ENCODE peak calls at places on chromosomes 16 and 17, in seven cellular contexts. N is cardiac fibroblast, G is SK-N-MC, J is tibial artery, Q is small intestine, P is lower lobe of right lung, L is cardiac muscle cell. U is an unnamed sample.

GRCh38 chr16:84571010-84571409 is 46.9 kb downstream of the COTL1 start:
- DNase-seq in N (no peak), G (no peak), J (no peak), Q (no peak), P (no peak), L (no peak), U (no peak)

GRCh38 chr17:64572682-64573154 is 65.9 kb downstream of the CEP95 start:
- DNase-seq in N (peak), G (no peak), J (no peak), Q (no peak), P (no peak), L (no peak), U (peak)

GRCh38 chr16:10121496-10121895 is 60.7 kb downstream of the GRIN2A start:
- DNase-seq in N (peak), G (no peak), J (no peak), Q (no peak), P (no peak), L (no peak), U (peak)

GRCh38 chr17:45388604-45389325 is 43.9 kb downstream of the ARHGAP27 start:
- DNase-seq in N (peak), G (no peak), J (no peak), Q (no peak), P (no peak), L (no peak), U (peak)

GRCh38 chr16:19808061-19808621 is 76.5 kb downstream of the GPRC5B start:
- DNase-seq in N (no peak), G (no peak), J (no peak), Q (peak), P (no peak), L (peak), U (peak)

GRCh38 chr17:10036511-10037061 is 131.5 kb upstream of the RCVRN start:
- DNase-seq in N (no peak), G (no peak), J (no peak), Q (no peak), P (peak), L (no peak), U (no peak)

GRCh38 chr17:71519285-71519684 is 601.5 kb upstream of the SOX9 start:
- DNase-seq in N (peak), G (no peak), J (no peak), Q (no peak), P (no peak), L (no peak), U (no peak)

GRCh38 chr16:3665508-3665907 is 11.0 kb downstream of the DNASE1 start:
- DNase-seq in N (no peak), G (no peak), J (no peak), Q (no peak), P (no peak), L (no peak), U (no peak)

GRCh38 chr17:45334701-45335677 is 18.2 kb upstream of the MAP3K14 start:
- DNase-seq in N (no peak), G (no peak), J (no peak), Q (no peak), P (no peak), L (no peak), U (no peak)

GRCh38 chr17:5516060-5516792 is 29.9 kb downstream of the MIS12 start:
- DNase-seq in N (peak), G (no peak), J (no peak), Q (no peak), P (no peak), L (no peak), U (peak)

GRCh38 chr17:19317359-19318095 is 45.0 kb downstream of the B9D1 start:
- DNase-seq in N (peak), G (peak), J (no peak), Q (peak), P (peak), L (peak), U (peak)

GRCh38 chr17:29722411-29723198 is 99.9 kb upstream of the CORO6 start:
- DNase-seq in N (peak), G (peak), J (no peak), Q (peak), P (no peak), L (peak), U (peak)

GRCh38 chr17:7992924-7993323 is 9.5 kb upstream of the GUCY2D start:
- DNase-seq in N (no peak), G (no peak), J (peak), Q (peak), P (no peak), L (no peak), U (no peak)

GRCh38 chr16:75593825-75594820 is 27.9 kb downstream of the GABARAPL2 start:
- DNase-seq in N (peak), G (no peak), J (peak), Q (no peak), P (no peak), L (no peak), U (peak)

GRCh38 chr17:77480509-77481215 is 339.9 kb downstream of the SEC14L1 start:
- DNase-seq in N (no peak), G (no peak), J (no peak), Q (no peak), P (no peak), L (no peak), U (no peak)

GRCh38 chr17:51085150-51085805 is 35.4 kb downstream of the SPAG9 start:
- DNase-seq in N (peak), G (no peak), J (no peak), Q (no peak), P (no peak), L (no peak), U (peak)

GRCh38 chr16:87297918-87298631 is 19.1 kb downstream of the C16orf95 start:
- DNase-seq in N (peak), G (no peak), J (no peak), Q (peak), P (no peak), L (peak), U (peak)

GRCh38 chr17:55295411-55296170 is 30.8 kb downstream of the HLF start:
- DNase-seq in N (peak), G (peak), J (no peak), Q (peak), P (no peak), L (peak), U (peak)

GRCh38 chr16:13997933-13998332 is 73.2 kb upstream of the MRTFB start:
- DNase-seq in N (no peak), G (no peak), J (no peak), Q (peak), P (no peak), L (no peak), U (no peak)

GRCh38 chr17:48546924-48547838 is 2.3 kb upstream of the HOXB2 start:
- DNase-seq in N (peak), G (peak), J (no peak), Q (no peak), P (no peak), L (no peak), U (peak)

GRCh38 chr16:83354015-83354414 is 453.8 kb upstream of the HSBP1 start:
- DNase-seq in N (no peak), G (no peak), J (no peak), Q (no peak), P (no peak), L (no peak), U (no peak)

GRCh38 chr17:48021964-48022363 is 15.6 kb downstream of the COPZ2 start:
- DNase-seq in N (no peak), G (no peak), J (no peak), Q (no peak), P (no peak), L (no peak), U (peak)

GRCh38 chr16:56355221-56355620 is 70.1 kb downstream of the AMFR start:
- DNase-seq in N (no peak), G (no peak), J (peak), Q (no peak), P (no peak), L (no peak), U (no peak)

GRCh38 chr16:77657016-77657415 is 65.3 kb upstream of the NUDT7 start:
- DNase-seq in N (peak), G (no peak), J (no peak), Q (no peak), P (no peak), L (no peak), U (peak)

GRCh38 chr16:2196162-2196980 is at the start of gene CASKIN1:
- DNase-seq in N (no peak), G (no peak), J (no peak), Q (no peak), P (no peak), L (peak), U (no peak)

GRCh38 chr17:2174471-2175293 is 119.8 kb downstream of the HIC1 start:
- DNase-seq in N (peak), G (no peak), J (peak), Q (peak), P (peak), L (peak), U (peak)

GRCh38 chr17:32111141-32111771 is 31.0 kb upstream of the RHOT1 start:
- DNase-seq in N (peak), G (peak), J (peak), Q (peak), P (no peak), L (peak), U (peak)

GRCh38 chr17:63626551-63627228 is 4.5 kb downstream of the MAP3K3 start:
- DNase-seq in N (peak), G (no peak), J (no peak), Q (no peak), P (no peak), L (no peak), U (peak)

GRCh38 chr17:74282587-74283370 is 8.7 kb downstream of the DNAI2 start:
- DNase-seq in N (no peak), G (no peak), J (no peak), Q (no peak), P (no peak), L (no peak), U (peak)

GRCh38 chr17:731943-732787 is at the start of gene TLCD3A:
- DNase-seq in N (peak), G (no peak), J (peak), Q (peak), P (peak), L (peak), U (peak)

GRCh38 chr16:47198180-47198575 is 54.4 kb upstream of the NETO2 start:
- DNase-seq in N (peak), G (no peak), J (no peak), Q (no peak), P (no peak), L (no peak), U (no peak)

DNA sequence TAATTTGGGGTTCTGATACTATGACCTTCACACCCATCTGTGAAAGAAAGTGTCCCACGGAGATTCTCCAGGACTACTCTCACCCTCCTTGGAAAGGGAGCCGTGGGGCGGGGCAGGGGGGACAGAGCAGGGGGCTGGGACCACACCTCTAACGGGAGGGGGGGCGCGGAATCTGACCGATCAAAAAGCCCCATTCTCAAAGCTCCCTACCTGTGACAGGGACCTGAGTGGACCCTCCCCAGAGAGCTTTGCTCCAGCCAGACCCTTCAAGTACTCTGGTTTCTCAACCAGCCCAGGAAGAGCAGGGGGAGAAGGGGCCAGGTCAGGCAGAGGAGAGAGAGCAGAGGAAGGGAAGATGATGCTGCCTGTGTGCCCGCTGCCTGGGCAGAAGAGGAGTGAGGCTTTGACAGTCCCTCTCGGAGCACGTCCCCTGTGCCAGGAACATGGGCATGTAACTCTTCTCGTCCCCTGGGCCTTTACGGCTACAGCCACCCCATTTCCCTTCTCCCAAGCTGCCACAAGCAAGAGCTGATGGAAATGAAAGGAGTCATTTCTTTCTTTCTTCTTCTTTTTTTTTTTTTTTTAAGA is 673 bp downstream of the XAF1 start:
- DNase-seq in N (no peak), G (no peak), J (no peak), Q (peak), P (no peak), L (no peak), U (no peak)
- H3K4me3 ChIP-seq in N (peak), G (no peak), J (peak), Q (peak), P (peak), L (no peak), U (peak)

DNA sequence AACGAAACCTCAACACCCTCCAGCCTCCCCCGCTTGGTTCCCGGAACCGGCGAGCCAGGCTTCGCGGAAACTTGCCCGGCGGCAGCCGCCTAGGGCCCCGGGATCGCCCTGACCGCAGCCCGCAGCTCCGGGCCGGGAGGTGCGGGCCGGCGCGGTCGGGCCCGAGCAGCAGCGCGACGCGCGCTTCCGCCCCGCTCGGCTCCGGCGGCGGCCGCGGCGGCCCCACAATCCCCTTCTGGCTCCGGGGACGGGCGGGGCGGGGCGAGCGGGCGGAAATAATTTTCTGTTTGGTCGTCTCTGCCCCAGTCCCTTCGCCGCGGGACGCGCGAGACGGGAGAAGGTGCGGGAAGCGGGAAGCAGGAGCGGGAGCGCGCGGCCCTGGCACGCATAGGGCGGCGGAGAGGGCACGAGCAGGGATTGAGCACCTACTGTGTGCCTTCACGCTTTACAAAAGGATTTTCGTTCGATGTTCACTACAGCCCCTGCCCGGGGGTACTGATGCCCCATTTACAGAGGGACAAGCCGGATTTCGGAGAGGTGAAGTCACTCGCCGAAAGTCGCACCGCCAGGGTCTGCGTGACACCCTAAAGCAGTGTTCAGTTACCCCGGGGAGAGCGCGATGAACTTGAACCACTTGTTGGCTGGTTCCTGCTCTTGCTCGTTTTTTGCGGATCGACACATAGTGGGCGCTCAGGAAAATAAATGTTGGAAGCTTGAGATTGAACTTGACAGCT is 2.7 kb upstream of the MLLT6 start:
- DNase-seq in N (peak), G (no peak), J (peak), Q (peak), P (peak), L (peak), U (peak)
- H3K4me3 ChIP-seq in N (peak), G (peak), J (peak), Q (peak), P (peak), L (peak), U (peak)

DNA sequence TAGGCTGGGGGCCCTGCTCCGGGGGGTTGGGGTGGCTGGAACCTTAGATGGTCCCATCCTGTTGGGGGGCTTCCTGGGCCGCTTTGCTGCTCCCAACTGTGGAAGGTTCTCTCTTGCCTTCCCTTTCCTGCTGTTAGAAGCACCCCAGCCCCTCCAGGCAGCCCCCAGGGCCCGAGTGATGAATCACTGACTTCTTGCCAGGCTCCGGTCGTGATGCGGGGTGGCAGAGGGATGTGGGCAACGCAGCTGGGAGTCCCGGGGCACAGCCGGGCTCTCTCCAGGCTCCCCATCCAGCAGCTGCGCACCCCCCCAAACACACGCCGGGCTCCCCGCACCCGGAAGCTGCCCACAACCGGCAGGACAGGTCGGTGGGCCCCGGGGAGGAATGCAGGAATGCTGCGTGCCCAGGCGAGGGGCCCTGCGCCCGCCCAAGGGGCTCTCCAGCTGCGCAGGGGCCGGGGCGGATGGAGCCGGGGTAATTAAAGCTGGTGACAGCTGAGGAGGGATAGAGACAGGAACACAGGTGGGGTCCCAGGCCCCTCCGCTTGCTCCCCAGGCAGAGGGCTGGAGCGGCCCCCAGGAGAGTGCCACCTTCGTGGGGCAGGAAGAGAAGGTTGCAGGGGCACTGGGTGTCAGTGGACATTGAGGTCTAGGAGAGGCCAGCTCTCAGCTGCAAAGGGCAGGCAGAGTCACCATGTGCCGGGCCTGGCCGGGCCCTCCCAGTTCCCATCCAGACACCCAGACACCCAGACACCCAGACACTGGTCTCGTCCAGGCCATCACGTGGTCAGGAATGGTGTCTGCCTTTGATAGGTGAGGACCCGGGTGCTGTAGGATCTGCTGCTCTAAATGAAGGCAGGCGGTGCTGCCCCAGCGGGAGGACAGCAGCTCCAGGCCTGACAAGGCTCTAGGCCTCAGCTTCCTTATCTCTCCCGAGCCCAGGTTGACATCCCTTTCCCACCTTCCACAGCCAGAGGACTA is 15.0 kb upstream of the SLC38A10 start:
- DNase-seq in N (no peak), G (no peak), J (no peak), Q (no peak), P (no peak), L (no peak), U (no peak)
- H3K4me3 ChIP-seq in N (no peak), G (no peak), J (no peak), Q (no peak), P (peak), L (no peak), U (no peak)

GRCh38 chr17:66655461-66655860 is 179.5 kb upstream of the CACNG5 start:
- DNase-seq in N (no peak), G (no peak), J (no peak), Q (no peak), P (no peak), L (no peak), U (no peak)
- H3K4me3 ChIP-seq in N (no peak), G (no peak), J (no peak), Q (no peak), P (no peak), L (no peak), U (no peak)

DNA sequence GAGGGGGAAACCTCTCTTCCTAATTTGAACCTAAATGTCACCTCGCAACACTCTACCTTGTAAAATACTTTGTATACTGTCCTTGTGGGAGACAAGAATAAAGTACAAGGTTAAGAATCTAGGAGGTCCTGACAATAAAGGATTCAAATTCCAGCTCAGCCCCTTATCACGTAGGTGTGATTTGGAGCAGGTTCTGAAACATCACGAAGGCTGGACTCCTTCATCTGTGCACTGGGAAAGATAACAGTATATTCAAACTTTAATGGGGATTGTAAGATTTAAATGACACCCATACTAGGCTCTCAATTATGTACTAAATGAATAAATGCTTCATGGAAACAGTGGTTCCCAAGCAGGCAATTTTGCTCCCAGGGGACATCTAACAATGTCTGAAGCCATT is 2.1 kb downstream of the TXNDC11 start:
- DNase-seq in N (peak), G (no peak), J (no peak), Q (peak), P (no peak), L (no peak), U (no peak)
- H3K4me3 ChIP-seq in N (peak), G (peak), J (no peak), Q (no peak), P (peak), L (peak), U (peak)

GRCh38 chr17:79842656-79843474 is 3.6 kb upstream of the CBX4 start:
- DNase-seq in N (peak), G (no peak), J (no peak), Q (no peak), P (no peak), L (no peak), U (peak)

GRCh38 chr17:79843475-79843916 is 4.3 kb upstream of the CBX4 start:
- DNase-seq in N (no peak), G (no peak), J (no peak), Q (peak), P (no peak), L (no peak), U (no peak)

GRCh38 chr17:79844869-79845600 is 5.8 kb upstream of the CBX4 start:
- DNase-seq in N (peak), G (no peak), J (no peak), Q (peak), P (peak), L (peak), U (peak)

GRCh38 chr17:79845601-79845949 is 6.3 kb upstream of the CBX4 start:
- DNase-seq in N (peak), G (no peak), J (no peak), Q (peak), P (no peak), L (no peak), U (peak)

GRCh38 chr17:79843917-79844815 is 4.9 kb upstream of the CBX4 start:
- DNase-seq in N (peak), G (no peak), J (peak), Q (peak), P (peak), L (peak), U (peak)
- H3K4me3 ChIP-seq in N (peak), G (peak), J (peak), Q (peak), P (peak), L (peak), U (peak)

DNA sequence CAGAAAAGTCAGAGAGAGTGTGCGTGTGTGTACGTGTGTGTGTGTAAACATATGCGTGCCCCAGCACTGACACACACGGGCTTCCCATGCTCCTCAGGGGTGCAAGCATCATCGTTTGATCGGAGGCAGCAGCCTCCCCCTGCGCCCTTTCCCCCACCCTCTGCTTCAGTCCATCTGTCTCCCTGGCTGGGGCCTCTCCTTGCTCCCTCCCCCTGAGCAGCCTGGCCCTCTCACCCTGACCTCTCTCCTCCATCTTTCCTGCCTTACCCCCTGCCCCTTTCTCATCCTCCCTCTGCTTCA is 4.4 kb downstream of the STX1B start:
- DNase-seq in N (no peak), G (no peak), J (no peak), Q (no peak), P (no peak), L (no peak), U (no peak)
- H3K4me3 ChIP-seq in N (no peak), G (no peak), J (no peak), Q (no peak), P (no peak), L (no peak), U (no peak)

GRCh38 chr17:61285483-61286320 is 113.9 kb upstream of the TBX2 start:
- DNase-seq in N (peak), G (no peak), J (no peak), Q (no peak), P (no peak), L (peak), U (peak)
- H3K4me3 ChIP-seq in N (no peak), G (no peak), J (no peak), Q (no peak), P (no peak), L (no peak), U (no peak)